ENCODE peak calls at places on chromosomes 2 and 18, in six cellular contexts. One of them, this sample, is unnamed.

GRCh38 chr2:64451051-64451450 is 2.9 kb upstream of the LGALSL start:
- DNase-seq in sciatic nerve: no peak
- DNase-seq in NCI-H1417: no peak
- DNase-seq in iris pigment epithelial cell: no peak
- DNase-seq in erythroblast: no peak
- DNase-seq in GM04504: no peak
- DNase-seq in this sample: no peak

GRCh38 chr18:49155857-49156256 is 205.1 kb upstream of the SMAD7 start:
- DNase-seq in erythroblast: no peak
- DNase-seq in GM04504: no peak
- DNase-seq in sciatic nerve: no peak
- DNase-seq in iris pigment epithelial cell: no peak
- DNase-seq in NCI-H1417: no peak
- DNase-seq in this sample: no peak

GRCh38 chr18:39946623-39947061 is 2008.4 kb upstream of the PIK3C3 start:
- DNase-seq in iris pigment epithelial cell: peak
- DNase-seq in sciatic nerve: no peak
- DNase-seq in erythroblast: no peak
- DNase-seq in NCI-H1417: no peak
- DNase-seq in GM04504: peak
- DNase-seq in this sample: peak

GRCh38 chr2:48398285-48399135 is 131.4 kb upstream of the STON1 start:
- DNase-seq in sciatic nerve: no peak
- DNase-seq in NCI-H1417: peak
- DNase-seq in erythroblast: no peak
- DNase-seq in iris pigment epithelial cell: peak
- DNase-seq in GM04504: no peak
- DNase-seq in this sample: peak

GRCh38 chr2:232668805-232669444 is 28.2 kb upstream of the GIGYF2 start:
- DNase-seq in erythroblast: no peak
- DNase-seq in sciatic nerve: no peak
- DNase-seq in GM04504: no peak
- DNase-seq in NCI-H1417: no peak
- DNase-seq in iris pigment epithelial cell: peak
- DNase-seq in this sample: peak

GRCh38 chr18:78521136-78521535 is 458.5 kb upstream of the SALL3 start:
- DNase-seq in NCI-H1417: no peak
- DNase-seq in sciatic nerve: no peak
- DNase-seq in iris pigment epithelial cell: no peak
- DNase-seq in erythroblast: no peak
- DNase-seq in GM04504: no peak
- DNase-seq in this sample: no peak

GRCh38 chr2:97713296-97714083 is at the start of gene ZAP70:
- DNase-seq in sciatic nerve: no peak
- DNase-seq in erythroblast: no peak
- DNase-seq in GM04504: no peak
- DNase-seq in iris pigment epithelial cell: no peak
- DNase-seq in NCI-H1417: no peak
- DNase-seq in this sample: no peak

GRCh38 chr2:30565860-30566358 is 118.9 kb downstream of the LCLAT1 start:
- DNase-seq in GM04504: peak
- DNase-seq in erythroblast: no peak
- DNase-seq in sciatic nerve: no peak
- DNase-seq in iris pigment epithelial cell: no peak
- DNase-seq in NCI-H1417: no peak
- DNase-seq in this sample: peak

GRCh38 chr2:26957041-26957440 is 13.4 kb upstream of the MAPRE3 start:
- DNase-seq in erythroblast: no peak
- DNase-seq in GM04504: no peak
- DNase-seq in sciatic nerve: no peak
- DNase-seq in iris pigment epithelial cell: no peak
- DNase-seq in NCI-H1417: no peak
- DNase-seq in this sample: no peak

GRCh38 chr18:59249186-59249774 is 24.0 kb downstream of the RAX start:
- DNase-seq in GM04504: peak
- DNase-seq in NCI-H1417: peak
- DNase-seq in erythroblast: peak
- DNase-seq in sciatic nerve: no peak
- DNase-seq in iris pigment epithelial cell: peak
- DNase-seq in this sample: peak

GRCh38 chr2:16037808-16038457 is 97.6 kb downstream of the MYCN start:
- DNase-seq in sciatic nerve: no peak
- DNase-seq in GM04504: no peak
- DNase-seq in iris pigment epithelial cell: no peak
- DNase-seq in NCI-H1417: peak
- DNase-seq in erythroblast: no peak
- DNase-seq in this sample: no peak

GRCh38 chr18:44917184-44917864 is 236.6 kb downstream of the SETBP1 start:
- DNase-seq in sciatic nerve: no peak
- DNase-seq in iris pigment epithelial cell: no peak
- DNase-seq in erythroblast: no peak
- DNase-seq in NCI-H1417: no peak
- DNase-seq in GM04504: no peak
- DNase-seq in this sample: no peak

GRCh38 chr2:62229082-62229620 is 33.2 kb downstream of the B3GNT2 start:
- DNase-seq in sciatic nerve: no peak
- DNase-seq in erythroblast: no peak
- DNase-seq in iris pigment epithelial cell: peak
- DNase-seq in GM04504: no peak
- DNase-seq in NCI-H1417: no peak
- DNase-seq in this sample: no peak

GRCh38 chr18:76168206-76168605 is 326.8 kb downstream of the ZNF516 start:
- DNase-seq in iris pigment epithelial cell: no peak
- DNase-seq in sciatic nerve: no peak
- DNase-seq in NCI-H1417: no peak
- DNase-seq in GM04504: no peak
- DNase-seq in erythroblast: no peak
- DNase-seq in this sample: no peak

GRCh38 chr2:65027611-65028244 is 28.5 kb upstream of the CEP68 start:
- DNase-seq in NCI-H1417: no peak
- DNase-seq in iris pigment epithelial cell: no peak
- DNase-seq in erythroblast: no peak
- DNase-seq in GM04504: no peak
- DNase-seq in sciatic nerve: no peak
- DNase-seq in this sample: peak

GRCh38 chr18:11994346-11994707 is 13.0 kb downstream of the IMPA2 start:
- DNase-seq in iris pigment epithelial cell: peak
- DNase-seq in GM04504: peak
- DNase-seq in sciatic nerve: no peak
- DNase-seq in NCI-H1417: no peak
- DNase-seq in erythroblast: no peak
- DNase-seq in this sample: peak

GRCh38 chr2:58283931-58284330 is 42.8 kb upstream of the FANCL start:
- DNase-seq in erythroblast: no peak
- DNase-seq in NCI-H1417: no peak
- DNase-seq in GM04504: no peak
- DNase-seq in sciatic nerve: no peak
- DNase-seq in iris pigment epithelial cell: no peak
- DNase-seq in this sample: no peak

GRCh38 chr2:225100856-225101294 is 58.6 kb upstream of the DOCK10 start:
- DNase-seq in iris pigment epithelial cell: peak
- DNase-seq in NCI-H1417: no peak
- DNase-seq in GM04504: peak
- DNase-seq in sciatic nerve: no peak
- DNase-seq in erythroblast: no peak
- DNase-seq in this sample: peak

GRCh38 chr18:70322928-70323327 is 34.1 kb downstream of the SOCS6 start:
- DNase-seq in NCI-H1417: no peak
- DNase-seq in erythroblast: peak
- DNase-seq in GM04504: no peak
- DNase-seq in sciatic nerve: no peak
- DNase-seq in iris pigment epithelial cell: peak
- DNase-seq in this sample: peak

GRCh38 chr18:1017679-1018078 is 113.0 kb downstream of the ADCYAP1 start:
- DNase-seq in sciatic nerve: no peak
- DNase-seq in iris pigment epithelial cell: no peak
- DNase-seq in NCI-H1417: no peak
- DNase-seq in GM04504: no peak
- DNase-seq in erythroblast: no peak
- DNase-seq in this sample: no peak

GRCh38 chr2:239114119-239114581 is 266.3 kb downstream of the TWIST2 start:
- DNase-seq in sciatic nerve: no peak
- DNase-seq in NCI-H1417: no peak
- DNase-seq in GM04504: no peak
- DNase-seq in erythroblast: no peak
- DNase-seq in iris pigment epithelial cell: peak
- DNase-seq in this sample: peak

GRCh38 chr2:31008571-31009114 is 129.6 kb downstream of the GALNT14 start:
- DNase-seq in sciatic nerve: no peak
- DNase-seq in GM04504: no peak
- DNase-seq in NCI-H1417: peak
- DNase-seq in erythroblast: no peak
- DNase-seq in iris pigment epithelial cell: no peak
- DNase-seq in this sample: no peak

GRCh38 chr2:106789185-106789584 is 96.8 kb downstream of the ST6GAL2 start:
- DNase-seq in NCI-H1417: no peak
- DNase-seq in sciatic nerve: no peak
- DNase-seq in erythroblast: peak
- DNase-seq in GM04504: no peak
- DNase-seq in iris pigment epithelial cell: peak
- DNase-seq in this sample: no peak

GRCh38 chr2:217466104-217466503 is 536.7 kb downstream of the TNS1 start:
- DNase-seq in erythroblast: no peak
- DNase-seq in iris pigment epithelial cell: no peak
- DNase-seq in NCI-H1417: no peak
- DNase-seq in sciatic nerve: no peak
- DNase-seq in GM04504: no peak
- DNase-seq in this sample: no peak

GRCh38 chr2:241813080-241813805 is 4.2 kb downstream of the NEU4 start:
- DNase-seq in NCI-H1417: no peak
- DNase-seq in sciatic nerve: no peak
- DNase-seq in GM04504: no peak
- DNase-seq in erythroblast: no peak
- DNase-seq in iris pigment epithelial cell: no peak
- DNase-seq in this sample: no peak

GRCh38 chr2:63977904-63978303 is 41.3 kb downstream of the VPS54 start:
- DNase-seq in erythroblast: no peak
- DNase-seq in NCI-H1417: no peak
- DNase-seq in iris pigment epithelial cell: no peak
- DNase-seq in sciatic nerve: no peak
- DNase-seq in GM04504: no peak
- DNase-seq in this sample: no peak

GRCh38 chr18:42030586-42031182 is 75.7 kb downstream of the PIK3C3 start:
- DNase-seq in NCI-H1417: no peak
- DNase-seq in iris pigment epithelial cell: peak
- DNase-seq in erythroblast: peak
- DNase-seq in GM04504: no peak
- DNase-seq in sciatic nerve: no peak
- DNase-seq in this sample: peak

GRCh38 chr2:161199885-161200284 is 39.7 kb downstream of the TANK start:
- DNase-seq in iris pigment epithelial cell: no peak
- DNase-seq in sciatic nerve: no peak
- DNase-seq in erythroblast: peak
- DNase-seq in NCI-H1417: no peak
- DNase-seq in GM04504: no peak
- DNase-seq in this sample: no peak

GRCh38 chr2:85933753-85934594 is 45.2 kb upstream of the ST3GAL5 start:
- DNase-seq in iris pigment epithelial cell: peak
- DNase-seq in sciatic nerve: no peak
- DNase-seq in erythroblast: peak
- DNase-seq in GM04504: peak
- DNase-seq in NCI-H1417: no peak
- DNase-seq in this sample: peak

GRCh38 chr18:69839989-69840388 is 107.7 kb downstream of the CD226 start:
- DNase-seq in erythroblast: no peak
- DNase-seq in sciatic nerve: no peak
- DNase-seq in iris pigment epithelial cell: no peak
- DNase-seq in NCI-H1417: no peak
- DNase-seq in GM04504: no peak
- DNase-seq in this sample: no peak

GRCh38 chr2:18522484-18523146 is 37.8 kb downstream of the RDH14 start:
- DNase-seq in sciatic nerve: no peak
- DNase-seq in NCI-H1417: no peak
- DNase-seq in erythroblast: no peak
- DNase-seq in GM04504: no peak
- DNase-seq in iris pigment epithelial cell: no peak
- DNase-seq in this sample: no peak

GRCh38 chr2:122737429-122738077 is 982.1 kb downstream of the TSN start:
- DNase-seq in GM04504: no peak
- DNase-seq in sciatic nerve: no peak
- DNase-seq in iris pigment epithelial cell: peak
- DNase-seq in erythroblast: no peak
- DNase-seq in NCI-H1417: no peak
- DNase-seq in this sample: peak